ENCODE peak calls at places on chromosomes 13 and 19, in four cellular contexts. K, U, A and O are unnamed samples.

GRCh38 chr13:28597641-28598040 is 61.3 kb upstream of the POMP start:
- DNase-seq in U (no peak), K (no peak), A (no peak), O (no peak)

GRCh38 chr19:4730740-4731171 is 7.1 kb upstream of the DPP9 start:
- DNase-seq in K (no peak), A (peak), U (peak), O (peak)

GRCh38 chr19:33500586-33500985 is 21.0 kb downstream of the PEPD start:
- DNase-seq in A (no peak), K (no peak), U (no peak), O (no peak)

GRCh38 chr13:81140675-81141074 is 799.7 kb upstream of the SPRY2 start:
- DNase-seq in U (no peak), K (no peak), A (no peak), O (no peak)

GRCh38 chr19:5585461-5586299 is 17.9 kb upstream of the TINCR start:
- DNase-seq in A (no peak), K (no peak), U (peak), O (peak)

GRCh38 chr13:39803851-39804250 is 148.4 kb downstream of the COG6 start:
- DNase-seq in A (no peak), K (no peak), U (no peak), O (no peak)

GRCh38 chr19:6459356-6460098 is at the start of gene SLC25A23:
- DNase-seq in U (peak), A (peak), K (peak), O (peak)

GRCh38 chr13:108676620-108677019 is 47.2 kb downstream of the MYO16 start:
- DNase-seq in K (no peak), U (no peak), A (no peak), O (no peak)

GRCh38 chr13:99975626-99976025 is 4.1 kb upstream of the ZIC5 start:
- DNase-seq in K (no peak), A (no peak), U (no peak), O (peak)

GRCh38 chr13:60765700-60766411 is 368.8 kb downstream of the TDRD3 start:
- DNase-seq in U (no peak), A (no peak), K (peak), O (no peak)

GRCh38 chr19:21022996-21023395 is 2.5 kb downstream of the ZNF430 start:
- DNase-seq in A (no peak), K (peak), U (no peak), O (no peak)

GRCh38 chr19:8639821-8640401 is 9.5 kb downstream of the NFILZ start:
- DNase-seq in U (peak), A (no peak), K (no peak), O (no peak)

GRCh38 chr19:12796146-12797071 is 5.1 kb downstream of the JUNB start:
- DNase-seq in K (peak), U (peak), A (no peak), O (peak)

GRCh38 chr13:98105929-98106336 is 37.0 kb upstream of the FARP1 start:
- DNase-seq in A (no peak), K (peak), U (peak), O (no peak)

GRCh38 chr19:7590256-7590655 is 5.4 kb upstream of the CAMSAP3 start:
- DNase-seq in A (no peak), U (no peak), K (no peak), O (no peak)

GRCh38 chr19:17184381-17184841 is 30.7 kb upstream of the USE1 start:
- DNase-seq in A (no peak), U (no peak), K (no peak), O (no peak)

GRCh38 chr13:83975668-83976165 is 93.4 kb upstream of the SLITRK1 start:
- DNase-seq in K (no peak), U (no peak), A (no peak), O (no peak)

GRCh38 chr19:5539431-5539833 is 28.3 kb downstream of the TINCR start:
- DNase-seq in K (no peak), A (no peak), U (no peak), O (peak)

GRCh38 chr13:102212729-102213128 is 189.1 kb downstream of the FGF14 start:
- DNase-seq in K (no peak), A (no peak), U (no peak), O (peak)

GRCh38 chr19:33064117-33064777 is 441 bp downstream of the RHPN2 start:
- DNase-seq in A (no peak), K (no peak), U (peak), O (peak)

GRCh38 chr13:113083402-113084061 is 22.1 kb upstream of the F7 start:
- DNase-seq in K (no peak), A (no peak), U (no peak), O (no peak)

GRCh38 chr19:46076951-46077814 is 36.4 kb upstream of the IGFL4 start:
- DNase-seq in A (peak), U (peak), K (peak), O (peak)
- TF ChIP-seq NR3C1 in A (no peak), U (no peak), K (no peak), O (no peak)

GRCh38 chr19:39832341-39833083 is 1.4 kb downstream of the DYRK1B start:
- DNase-seq in K (no peak), A (no peak), U (no peak), O (no peak)
- TF ChIP-seq NR3C1 in K (no peak), A (no peak), U (no peak), O (no peak)

GRCh38 chr19:39236527-39236926 is 8.3 kb downstream of the IFNL3 start:
- DNase-seq in K (no peak), A (no peak), U (no peak), O (no peak)

GRCh38 chr19:39238209-39238608 is 6.6 kb downstream of the IFNL3 start:
- DNase-seq in U (no peak), A (no peak), K (no peak), O (no peak)

GRCh38 chr19:39238944-39239343 is 5.9 kb downstream of the IFNL3 start:
- DNase-seq in A (no peak), K (no peak), U (no peak), O (no peak)

GRCh38 chr19:39240421-39240820 is 4.4 kb downstream of the IFNL3 start:
- DNase-seq in K (no peak), U (no peak), A (no peak), O (no peak)

DNA sequence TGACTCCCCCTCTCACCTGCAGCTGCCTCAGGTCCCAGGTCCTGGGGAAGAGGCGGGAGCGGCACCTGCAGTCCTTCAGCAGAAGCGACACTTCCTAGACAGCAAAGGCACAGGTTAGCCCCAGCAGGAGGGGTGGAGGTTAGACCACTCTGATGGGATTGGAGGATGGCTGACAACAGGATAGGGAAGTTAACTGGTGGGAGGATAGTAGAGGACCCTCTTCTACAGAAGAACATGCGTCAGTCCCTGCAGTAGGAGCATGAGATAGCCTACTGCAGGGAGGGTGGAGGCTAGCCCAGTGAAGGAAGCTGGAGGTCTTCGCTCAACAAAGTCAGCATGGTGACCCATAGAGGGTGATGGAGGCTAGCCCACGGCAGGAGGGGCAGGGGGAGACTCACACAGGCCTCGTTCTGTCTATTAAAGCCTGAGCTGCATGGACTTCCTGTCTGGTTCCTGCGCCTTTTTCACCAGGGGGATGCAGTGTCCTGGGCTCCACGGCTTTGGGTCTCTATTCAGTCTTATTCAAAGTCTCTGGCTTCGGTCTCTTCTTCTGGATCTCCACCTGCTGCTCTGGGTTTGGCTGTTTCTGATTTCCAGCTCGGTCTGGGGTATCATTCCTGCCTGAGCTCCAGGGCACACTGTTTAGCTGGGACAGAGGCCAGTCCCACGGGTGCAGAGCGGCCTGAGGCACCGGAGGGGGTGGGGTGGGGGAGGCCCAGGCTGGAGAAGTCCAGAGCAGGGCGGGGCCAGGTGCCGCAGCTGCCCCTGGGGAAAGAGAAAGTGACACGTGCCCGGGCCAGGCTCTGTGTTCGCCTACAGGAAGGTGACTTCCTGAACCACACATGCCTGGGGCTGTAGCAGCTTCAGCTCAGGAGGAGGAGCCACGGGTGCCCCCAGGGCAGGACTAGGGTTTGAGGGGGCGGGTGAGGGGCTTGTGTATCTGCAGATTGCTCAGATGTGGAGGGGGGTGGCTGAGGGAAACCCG is 7.3 kb downstream of the IFNL3 start:
- DNase-seq in U (peak), K (peak), A (no peak), O (peak)
- TF ChIP-seq NR3C1 in U (no peak), K (no peak), A (no peak), O (no peak)

DNA sequence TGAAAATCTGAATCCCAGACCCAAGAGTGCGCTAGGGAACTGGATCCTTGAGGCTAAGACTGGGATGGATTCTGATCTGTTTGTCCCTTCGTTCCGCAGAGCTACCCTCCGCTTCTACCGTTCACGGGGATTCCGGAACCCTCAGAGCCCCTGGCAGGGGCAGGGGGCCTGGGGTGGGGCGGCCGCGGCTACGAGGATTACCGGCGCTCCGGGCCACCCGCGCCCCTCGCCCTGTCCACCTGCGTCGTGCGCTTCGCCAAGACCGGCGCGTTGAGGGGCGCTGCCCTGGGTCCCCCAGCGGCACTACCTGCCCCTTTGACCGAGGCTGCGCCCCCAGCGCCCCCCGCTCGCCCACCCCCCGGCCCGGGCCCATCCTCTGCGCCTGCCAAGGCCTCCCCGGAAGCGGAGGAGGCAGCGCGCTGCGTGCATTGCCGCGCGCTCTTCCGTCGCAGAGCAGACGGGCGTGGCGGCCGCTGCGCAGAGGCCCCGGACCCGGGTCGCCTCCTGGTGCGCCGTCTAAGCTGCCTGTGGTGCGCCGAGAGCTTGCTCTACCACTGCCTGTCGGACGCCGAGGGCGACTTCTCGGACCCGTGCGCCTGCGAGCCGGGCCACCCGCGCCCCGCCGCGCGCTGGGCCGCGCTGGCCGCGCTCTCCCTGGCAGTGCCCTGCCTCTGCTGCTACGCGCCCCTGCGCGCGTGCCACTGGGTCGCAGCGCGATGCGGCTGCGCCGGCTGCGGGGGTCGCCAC is 7.1 kb downstream of the SPRED3 start:
- DNase-seq in U (no peak), K (no peak), A (no peak), O (no peak)
- TF ChIP-seq NR3C1 in U (no peak), K (no peak), A (no peak), O (no peak)

GRCh38 chr13:87314822-87315221 is 356.3 kb upstream of the SLITRK5 start:
- DNase-seq in U (no peak), A (no peak), K (no peak), O (no peak)

GRCh38 chr13:87311165-87311564 is 360.0 kb upstream of the SLITRK5 start:
- DNase-seq in A (no peak), K (no peak), U (no peak), O (no peak)
- TF ChIP-seq NR3C1 in A (no peak), K (no peak), U (no peak), O (no peak)

DNA sequence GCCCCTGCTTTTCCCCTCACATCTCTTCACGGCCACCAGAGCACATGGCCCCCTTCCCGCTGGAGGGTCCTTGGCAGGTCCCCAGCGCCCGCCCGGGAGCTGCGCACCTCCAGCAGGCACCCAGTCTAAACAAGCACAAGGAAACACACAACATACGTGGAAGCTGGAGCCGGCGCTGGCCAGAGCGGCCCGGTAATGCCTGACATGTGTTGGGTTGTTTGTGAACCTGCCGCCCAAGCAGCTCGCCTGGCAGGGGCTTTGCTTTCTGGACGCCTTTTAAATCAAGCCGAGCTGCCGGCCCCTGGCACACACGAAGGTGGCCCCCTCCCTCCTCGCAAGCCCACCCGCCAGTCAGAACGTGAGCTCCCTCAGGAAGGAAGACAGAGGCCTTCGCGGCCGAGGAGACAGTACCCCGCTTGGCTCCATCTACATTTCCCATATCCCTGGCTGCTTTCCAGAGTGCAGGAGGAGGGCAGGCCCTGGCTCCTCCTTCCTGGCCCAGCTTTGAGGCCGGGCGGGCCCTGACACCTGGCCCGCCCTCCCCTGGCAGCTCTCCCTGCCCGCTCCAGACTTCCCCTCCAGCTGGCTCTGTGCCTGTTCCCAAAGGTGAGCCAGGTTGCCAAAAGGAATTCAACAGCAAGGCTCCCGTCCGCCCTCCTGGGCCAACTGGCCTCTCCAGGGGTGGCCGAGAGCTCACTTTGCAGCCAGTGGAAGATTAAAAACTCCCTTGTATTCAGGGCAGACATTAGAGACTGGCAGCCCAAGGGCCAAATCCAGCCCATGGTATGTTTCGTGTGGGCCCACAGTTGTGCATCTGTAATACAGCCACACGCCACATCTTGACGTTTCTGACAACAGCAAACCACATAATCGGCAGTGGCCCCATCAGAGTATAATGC is 28.7 kb downstream of the COMP start:
- DNase-seq in U (no peak), K (peak), A (no peak), O (peak)
- TF ChIP-seq NR3C1 in U (no peak), K (no peak), A (no peak), O (no peak)

DNA sequence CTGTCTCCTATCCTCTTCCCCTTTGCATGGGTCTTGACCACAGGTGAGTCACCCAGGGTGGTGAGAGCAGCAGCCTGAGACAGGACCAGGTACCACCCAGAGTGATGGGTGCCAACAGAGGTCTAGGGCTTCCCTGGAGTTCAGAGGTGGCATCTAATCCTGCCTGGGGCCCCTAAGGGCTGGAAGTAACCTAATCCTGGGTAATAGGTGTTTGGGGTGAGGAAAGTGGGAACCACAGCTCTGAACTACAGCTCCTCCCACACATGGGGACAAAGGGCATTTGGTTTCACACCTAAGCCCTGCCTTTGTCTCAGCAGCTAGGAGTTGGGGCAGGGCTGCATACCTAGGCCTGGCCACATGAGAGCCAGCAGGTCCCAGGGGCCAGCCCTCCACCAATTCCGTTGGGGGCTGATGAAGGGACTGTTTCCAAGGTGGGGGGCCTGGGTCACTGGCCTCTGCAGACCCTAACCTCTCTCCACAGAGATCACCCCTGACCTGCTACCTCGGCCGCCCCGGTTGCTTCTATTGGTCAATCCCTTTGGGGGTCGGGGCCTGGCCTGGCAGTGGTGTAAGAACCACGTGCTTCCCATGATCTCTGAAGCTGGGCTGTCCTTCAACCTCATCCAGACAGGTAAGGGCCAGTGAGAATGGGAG is 8.0 kb downstream of the SPHK2 start:
- DNase-seq in K (peak), A (no peak), U (no peak), O (no peak)
- TF ChIP-seq NR3C1 in K (no peak), A (no peak), U (no peak), O (no peak)

GRCh38 chr19:16025108-16026101 is 50.9 kb upstream of the TPM4 start:
- DNase-seq in K (peak), U (peak), A (peak), O (peak)
- TF ChIP-seq NR3C1 in K (no peak), U (no peak), A (no peak), O (no peak)

DNA sequence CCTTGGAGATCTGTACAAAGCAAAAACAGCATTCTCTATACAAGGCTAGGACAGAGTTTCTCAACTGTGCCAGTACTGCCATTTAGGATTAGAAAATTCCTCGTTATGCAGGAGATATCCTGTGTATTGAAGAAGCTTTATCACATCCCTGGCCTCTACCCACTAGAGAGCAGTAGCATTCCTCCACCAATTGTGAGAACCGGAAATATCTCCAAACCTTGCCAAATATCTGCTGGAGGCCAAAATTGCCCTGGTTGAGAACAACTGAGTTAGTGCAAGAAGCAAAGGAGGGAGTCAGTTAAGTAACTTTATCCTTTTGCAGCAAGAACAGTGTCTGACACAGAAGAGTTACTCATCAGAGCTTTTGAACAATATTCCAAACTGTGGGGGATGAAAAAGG is 16.2 kb upstream of the FREM2 start:
- DNase-seq in K (no peak), A (no peak), U (no peak), O (no peak)
- TF ChIP-seq NR3C1 in K (no peak), A (no peak), U (no peak), O (no peak)

DNA sequence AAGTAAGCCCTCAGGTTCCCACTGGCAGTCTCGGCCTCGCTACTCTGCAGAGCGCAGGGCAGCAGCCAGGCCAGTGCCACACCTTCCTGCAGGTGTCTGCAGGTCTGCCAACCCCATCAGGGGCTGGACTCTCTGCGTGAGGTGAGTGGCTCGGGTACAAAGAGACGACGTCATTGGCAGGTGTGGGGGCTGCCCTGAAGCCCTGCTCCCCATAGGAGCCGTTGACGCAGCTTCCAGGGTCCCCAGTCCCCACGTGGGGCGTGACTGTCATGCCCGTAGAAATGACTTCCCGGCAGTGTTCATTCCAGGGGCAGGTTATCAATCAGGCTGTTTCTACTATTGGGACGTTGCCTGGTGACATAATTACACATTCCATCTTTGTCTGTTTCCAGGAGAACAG is 15.3 kb upstream of the GJB6 start:
- DNase-seq in A (no peak), U (no peak), K (no peak), O (no peak)
- TF ChIP-seq NR3C1 in A (no peak), U (no peak), K (no peak), O (no peak)